ENCODE peak calls at places on chromosomes 1 and 21, in nine cellular contexts. One of them, this sample, is unnamed.

GRCh38 chr1:70517444-70517843 is 106.4 kb downstream of the CTH start:
- DNase-seq in A673: no peak
- DNase-seq in foreskin keratinocyte: no peak
- DNase-seq in A549: no peak
- DNase-seq in OCI-LY7: no peak
- DNase-seq in CD8-positive, alpha-beta T cell: no peak
- DNase-seq in foreskin fibroblast: no peak
- DNase-seq in fibroblast of lung: no peak
- DNase-seq in GM06990: no peak
- DNase-seq in this sample: no peak

GRCh38 chr21:43741425-43742096 is 22.6 kb downstream of the PDXK start:
- DNase-seq in A673: no peak
- DNase-seq in foreskin keratinocyte: no peak
- DNase-seq in A549: no peak
- DNase-seq in OCI-LY7: no peak
- DNase-seq in CD8-positive, alpha-beta T cell: no peak
- DNase-seq in foreskin fibroblast: no peak
- DNase-seq in fibroblast of lung: no peak
- DNase-seq in GM06990: no peak
- DNase-seq in this sample: no peak

GRCh38 chr1:245156736-245157505 is 2.1 kb downstream of the KIF26B start:
- DNase-seq in A673: no peak
- DNase-seq in foreskin keratinocyte: no peak
- DNase-seq in A549: peak; percentile 15
- DNase-seq in OCI-LY7: no peak
- DNase-seq in CD8-positive, alpha-beta T cell: no peak
- DNase-seq in foreskin fibroblast: peak; percentile 37
- DNase-seq in fibroblast of lung: peak; percentile 19
- DNase-seq in GM06990: no peak
- DNase-seq in this sample: peak; percentile 35

GRCh38 chr1:98340511-98340910 is 321.0 kb upstream of the SNX7 start:
- DNase-seq in A673: no peak
- DNase-seq in foreskin keratinocyte: no peak
- DNase-seq in A549: no peak
- DNase-seq in OCI-LY7: no peak
- DNase-seq in CD8-positive, alpha-beta T cell: no peak
- DNase-seq in foreskin fibroblast: no peak
- DNase-seq in fibroblast of lung: peak; percentile 25
- DNase-seq in GM06990: no peak
- DNase-seq in this sample: no peak

GRCh38 chr1:110425196-110425595 is 17.7 kb upstream of the LAMTOR5 start:
- DNase-seq in A673: peak; percentile 43
- DNase-seq in foreskin keratinocyte: no peak
- DNase-seq in A549: no peak
- DNase-seq in OCI-LY7: no peak
- DNase-seq in CD8-positive, alpha-beta T cell: no peak
- DNase-seq in foreskin fibroblast: no peak
- DNase-seq in fibroblast of lung: no peak
- DNase-seq in GM06990: no peak
- DNase-seq in this sample: no peak

GRCh38 chr1:80448081-80448480 is 1352.7 kb upstream of the ADGRL2 start:
- DNase-seq in A673: no peak
- DNase-seq in foreskin keratinocyte: no peak
- DNase-seq in A549: no peak
- DNase-seq in OCI-LY7: no peak
- DNase-seq in CD8-positive, alpha-beta T cell: no peak
- DNase-seq in foreskin fibroblast: peak; percentile 21
- DNase-seq in fibroblast of lung: peak; percentile 47
- DNase-seq in GM06990: no peak
- DNase-seq in this sample: no peak

GRCh38 chr21:34593423-34593822 is 21.5 kb downstream of the RCAN1 start:
- DNase-seq in A673: no peak
- DNase-seq in foreskin keratinocyte: no peak
- DNase-seq in A549: no peak
- DNase-seq in OCI-LY7: no peak
- DNase-seq in CD8-positive, alpha-beta T cell: no peak
- DNase-seq in foreskin fibroblast: no peak
- DNase-seq in fibroblast of lung: no peak
- DNase-seq in GM06990: no peak
- DNase-seq in this sample: no peak

GRCh38 chr1:49187054-49187453 is 410.4 kb upstream of the BEND5 start:
- DNase-seq in A673: no peak
- DNase-seq in foreskin keratinocyte: no peak
- DNase-seq in A549: no peak
- DNase-seq in OCI-LY7: no peak
- DNase-seq in CD8-positive, alpha-beta T cell: no peak
- DNase-seq in foreskin fibroblast: no peak
- DNase-seq in fibroblast of lung: no peak
- DNase-seq in GM06990: no peak
- DNase-seq in this sample: no peak

GRCh38 chr1:207050428-207050767 is 610 bp downstream of the YOD1 start:
- DNase-seq in A673: no peak
- DNase-seq in foreskin keratinocyte: no peak
- DNase-seq in A549: no peak
- DNase-seq in OCI-LY7: no peak
- DNase-seq in CD8-positive, alpha-beta T cell: no peak
- DNase-seq in foreskin fibroblast: no peak
- DNase-seq in fibroblast of lung: no peak
- DNase-seq in GM06990: no peak
- DNase-seq in this sample: no peak

GRCh38 chr1:207050768-207051614 is at the start of gene YOD1:
- DNase-seq in A673: peak; percentile 95
- DNase-seq in foreskin keratinocyte: peak; percentile 72
- DNase-seq in A549: peak; percentile 83
- DNase-seq in OCI-LY7: peak; percentile 95
- DNase-seq in CD8-positive, alpha-beta T cell: peak; percentile 93
- DNase-seq in foreskin fibroblast: peak; percentile 96
- DNase-seq in fibroblast of lung: peak; percentile 93
- DNase-seq in GM06990: peak; percentile 88
- DNase-seq in this sample: peak; percentile 89

GRCh38 chr1:207051615-207051943 is 571 bp upstream of the YOD1 start:
- DNase-seq in A673: no peak
- DNase-seq in foreskin keratinocyte: no peak
- DNase-seq in A549: no peak
- DNase-seq in OCI-LY7: no peak
- DNase-seq in CD8-positive, alpha-beta T cell: no peak
- DNase-seq in foreskin fibroblast: no peak
- DNase-seq in fibroblast of lung: no peak
- DNase-seq in GM06990: no peak
- DNase-seq in this sample: no peak

GRCh38 chr1:207054476-207054875 is 1.4 kb downstream of the PFKFB2 start:
- DNase-seq in A673: no peak
- DNase-seq in foreskin keratinocyte: no peak
- DNase-seq in A549: no peak
- DNase-seq in OCI-LY7: peak; percentile 43
- DNase-seq in CD8-positive, alpha-beta T cell: no peak
- DNase-seq in foreskin fibroblast: no peak
- DNase-seq in fibroblast of lung: no peak
- DNase-seq in GM06990: no peak
- DNase-seq in this sample: peak; percentile 30

DNA sequence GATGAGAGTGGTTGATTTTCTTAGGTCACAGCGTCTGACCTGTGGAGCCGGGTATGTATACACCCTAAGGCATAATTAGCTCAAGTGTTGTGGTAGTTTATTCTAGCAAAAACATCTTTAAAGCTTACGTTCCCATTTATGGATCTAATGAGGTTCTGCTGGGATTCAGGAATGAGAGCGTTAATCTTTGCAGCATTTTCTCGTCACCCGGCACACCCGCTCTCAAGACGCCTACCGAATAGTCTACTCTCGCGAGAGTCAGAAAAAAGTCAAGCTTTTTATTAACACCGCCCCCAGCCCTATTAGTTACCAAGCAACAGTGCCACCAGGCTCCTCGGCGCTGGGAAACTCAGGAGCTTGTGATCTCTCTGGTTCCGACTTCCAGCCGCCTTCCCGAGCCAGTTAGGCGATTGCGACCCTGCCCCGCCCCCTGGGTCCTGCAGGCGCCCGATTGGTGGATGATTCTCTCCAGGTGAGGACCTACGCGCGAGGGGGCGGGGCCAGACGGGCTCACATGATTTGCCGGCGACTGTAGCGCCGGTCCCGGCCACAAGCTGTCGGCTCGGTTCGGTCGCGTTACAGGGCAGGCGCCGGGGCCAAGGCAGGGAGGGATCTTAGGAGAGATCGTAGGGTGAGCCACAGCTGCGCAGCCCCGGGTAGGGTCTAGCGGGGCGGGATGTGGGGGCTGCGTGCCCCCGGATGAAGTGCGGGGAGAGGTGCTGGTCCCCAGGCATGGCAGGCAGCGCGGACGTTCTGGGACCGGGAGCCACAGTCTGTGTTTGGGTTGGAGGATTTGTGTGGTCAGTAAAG is at the start of gene PFKFB2:
- DNase-seq in A673: peak; percentile 97
- DNase-seq in foreskin keratinocyte: peak; percentile 98
- DNase-seq in A549: peak; percentile 98
- DNase-seq in OCI-LY7: peak; percentile 92
- DNase-seq in CD8-positive, alpha-beta T cell: peak; percentile 97
- DNase-seq in foreskin fibroblast: peak; percentile 91
- DNase-seq in fibroblast of lung: peak; percentile 95
- DNase-seq in GM06990: peak; percentile 89
- DNase-seq in this sample: peak; percentile 89
- TF ChIP-seq CTCF in A673: no peak
- TF ChIP-seq CTCF in foreskin keratinocyte: peak; percentile 42
- TF ChIP-seq CTCF in A549: no peak
- TF ChIP-seq CTCF in OCI-LY7: peak; percentile 16
- TF ChIP-seq CTCF in CD8-positive, alpha-beta T cell: peak; percentile 21
- TF ChIP-seq CTCF in foreskin fibroblast: peak; percentile 9
- TF ChIP-seq CTCF in fibroblast of lung: peak; percentile 4
- TF ChIP-seq CTCF in GM06990: no peak
- TF ChIP-seq CTCF in this sample: no peak

GRCh38 chr1:156692958-156693857 is 12.2 kb downstream of the CRABP2 start:
- DNase-seq in A673: peak; percentile 42
- DNase-seq in foreskin keratinocyte: no peak
- DNase-seq in A549: no peak
- DNase-seq in OCI-LY7: peak; percentile 55
- DNase-seq in CD8-positive, alpha-beta T cell: no peak
- DNase-seq in foreskin fibroblast: no peak
- DNase-seq in fibroblast of lung: no peak
- DNase-seq in GM06990: no peak
- DNase-seq in this sample: no peak

GRCh38 chr1:156691216-156691615 is 14.0 kb upstream of the NES start:
- DNase-seq in A673: no peak
- DNase-seq in foreskin keratinocyte: no peak
- DNase-seq in A549: no peak
- DNase-seq in OCI-LY7: no peak
- DNase-seq in CD8-positive, alpha-beta T cell: no peak
- DNase-seq in foreskin fibroblast: no peak
- DNase-seq in fibroblast of lung: no peak
- DNase-seq in GM06990: no peak
- DNase-seq in this sample: no peak

GRCh38 chr1:156692409-156692957 is 12.9 kb downstream of the CRABP2 start:
- DNase-seq in A673: no peak
- DNase-seq in foreskin keratinocyte: no peak
- DNase-seq in A549: no peak
- DNase-seq in OCI-LY7: no peak
- DNase-seq in CD8-positive, alpha-beta T cell: no peak
- DNase-seq in foreskin fibroblast: no peak
- DNase-seq in fibroblast of lung: no peak
- DNase-seq in GM06990: no peak
- DNase-seq in this sample: no peak

GRCh38 chr1:156690673-156691032 is 13.4 kb upstream of the NES start:
- DNase-seq in A673: no peak
- DNase-seq in foreskin keratinocyte: no peak
- DNase-seq in A549: no peak
- DNase-seq in OCI-LY7: no peak
- DNase-seq in CD8-positive, alpha-beta T cell: no peak
- DNase-seq in foreskin fibroblast: no peak
- DNase-seq in fibroblast of lung: no peak
- DNase-seq in GM06990: no peak
- DNase-seq in this sample: no peak

DNA sequence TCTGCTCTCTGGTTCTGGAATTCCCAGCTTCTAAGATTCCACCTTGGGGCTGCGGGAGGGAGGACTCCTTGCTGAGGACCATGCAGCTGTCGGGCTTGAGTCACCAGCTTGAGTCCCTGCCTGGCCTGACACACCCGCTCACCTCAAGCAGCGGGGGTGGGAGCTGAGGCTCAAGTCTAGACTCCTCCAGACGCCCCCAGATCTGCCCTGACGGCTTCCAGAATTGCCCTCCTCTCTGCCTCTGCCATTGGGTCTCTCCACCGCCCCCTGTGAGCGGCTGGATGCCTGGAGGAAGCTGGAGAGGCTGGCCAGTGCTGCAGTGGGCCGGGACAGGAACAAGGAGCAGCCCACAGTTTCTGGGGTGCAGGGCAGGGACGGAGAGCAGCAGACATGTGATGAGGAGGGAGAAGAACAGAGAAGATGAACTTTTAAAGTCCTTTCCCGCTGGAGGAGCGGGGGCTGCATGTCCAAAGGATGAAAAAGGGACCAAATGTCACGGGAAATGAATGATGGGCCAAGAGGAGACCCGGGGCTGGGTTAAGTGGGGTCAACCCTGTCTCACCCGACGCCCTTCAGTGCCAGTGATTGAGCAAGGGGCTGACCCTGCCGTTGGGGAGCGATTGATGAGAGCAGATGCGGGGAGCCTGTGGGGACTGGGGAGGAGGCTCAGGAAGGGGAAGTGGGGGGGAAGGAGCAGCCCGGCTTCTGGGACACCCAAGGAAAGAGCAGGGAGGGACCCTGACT is 13.5 kb downstream of the CRABP2 start:
- DNase-seq in A673: no peak
- DNase-seq in foreskin keratinocyte: peak; percentile 61
- DNase-seq in A549: no peak
- DNase-seq in OCI-LY7: no peak
- DNase-seq in CD8-positive, alpha-beta T cell: no peak
- DNase-seq in foreskin fibroblast: peak; percentile 49
- DNase-seq in fibroblast of lung: no peak
- DNase-seq in GM06990: no peak
- DNase-seq in this sample: no peak
- TF ChIP-seq CTCF in A673: no peak
- TF ChIP-seq CTCF in foreskin keratinocyte: no peak
- TF ChIP-seq CTCF in A549: no peak
- TF ChIP-seq CTCF in OCI-LY7: no peak
- TF ChIP-seq CTCF in CD8-positive, alpha-beta T cell: no peak
- TF ChIP-seq CTCF in foreskin fibroblast: no peak
- TF ChIP-seq CTCF in fibroblast of lung: peak; percentile 36
- TF ChIP-seq CTCF in GM06990: no peak
- TF ChIP-seq CTCF in this sample: no peak

GRCh38 chr1:65263286-65263685 is 46.1 kb upstream of the DNAJC6 start:
- DNase-seq in A673: no peak
- DNase-seq in foreskin keratinocyte: no peak
- DNase-seq in A549: no peak
- DNase-seq in OCI-LY7: no peak
- DNase-seq in CD8-positive, alpha-beta T cell: no peak
- DNase-seq in foreskin fibroblast: no peak
- DNase-seq in fibroblast of lung: no peak
- DNase-seq in GM06990: no peak
- DNase-seq in this sample: no peak

GRCh38 chr1:65264197-65264929 is 45.0 kb upstream of the DNAJC6 start:
- DNase-seq in A673: peak; percentile 66
- DNase-seq in foreskin keratinocyte: no peak
- DNase-seq in A549: no peak
- DNase-seq in OCI-LY7: no peak
- DNase-seq in CD8-positive, alpha-beta T cell: no peak
- DNase-seq in foreskin fibroblast: peak; percentile 89
- DNase-seq in fibroblast of lung: peak; percentile 54
- DNase-seq in GM06990: no peak
- DNase-seq in this sample: peak; percentile 19

GRCh38 chr1:65266501-65266900 is 42.8 kb upstream of the DNAJC6 start:
- DNase-seq in A673: no peak
- DNase-seq in foreskin keratinocyte: no peak
- DNase-seq in A549: no peak
- DNase-seq in OCI-LY7: no peak
- DNase-seq in CD8-positive, alpha-beta T cell: no peak
- DNase-seq in foreskin fibroblast: no peak
- DNase-seq in fibroblast of lung: no peak
- DNase-seq in GM06990: no peak
- DNase-seq in this sample: no peak

GRCh38 chr1:65267291-65268087 is 41.9 kb upstream of the DNAJC6 start:
- DNase-seq in A673: no peak
- DNase-seq in foreskin keratinocyte: no peak
- DNase-seq in A549: no peak
- DNase-seq in OCI-LY7: no peak
- DNase-seq in CD8-positive, alpha-beta T cell: no peak
- DNase-seq in foreskin fibroblast: no peak
- DNase-seq in fibroblast of lung: no peak
- DNase-seq in GM06990: no peak
- DNase-seq in this sample: peak; percentile 14

DNA sequence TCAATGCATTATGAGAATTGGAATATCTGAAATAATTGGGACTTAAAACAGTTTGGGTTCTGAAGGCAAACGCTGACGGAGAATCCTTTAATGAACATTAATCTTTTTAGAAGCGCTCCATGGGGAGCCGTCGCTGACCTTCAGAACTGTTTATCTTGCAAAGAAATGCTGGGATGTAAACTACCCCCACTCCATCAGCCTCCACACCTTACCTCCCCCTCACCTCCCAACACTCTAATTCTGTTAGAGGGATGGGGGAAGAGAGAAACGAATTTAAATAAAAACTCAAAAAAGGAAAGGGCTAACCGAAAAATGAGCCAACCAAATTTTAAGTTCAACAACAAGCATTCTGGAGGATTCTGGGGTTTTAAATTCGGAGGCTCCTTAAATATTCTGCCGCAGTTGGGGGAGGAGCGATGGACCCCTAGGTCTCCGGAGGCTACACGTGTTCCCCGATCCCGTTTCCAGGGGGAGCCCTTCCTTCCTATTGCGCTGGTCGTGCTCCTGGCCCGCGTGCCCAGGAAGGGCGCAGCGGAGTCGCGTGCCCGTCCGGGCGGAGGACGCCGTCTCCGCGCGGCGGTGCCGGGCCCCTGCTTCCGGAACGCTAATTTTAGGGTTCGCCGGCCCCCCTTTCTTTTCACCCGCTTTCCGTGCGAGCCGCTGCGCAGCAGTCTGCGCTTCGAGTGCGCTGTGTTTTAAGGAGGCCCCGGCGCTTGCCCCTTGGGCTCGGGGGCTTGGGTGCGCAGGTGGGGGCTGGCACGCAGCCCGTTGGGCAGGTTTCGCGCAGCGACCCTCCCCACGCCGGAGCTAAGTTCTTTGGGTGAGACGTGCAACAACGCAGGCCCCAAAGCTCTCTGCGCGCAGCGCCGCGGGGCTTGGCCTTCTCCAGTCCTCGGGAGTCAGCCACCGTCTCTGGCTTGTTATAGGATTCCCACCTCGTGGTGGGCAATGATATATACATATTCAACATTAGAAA is 43.8 kb upstream of the DNAJC6 start:
- DNase-seq in A673: peak; percentile 79
- DNase-seq in foreskin keratinocyte: no peak
- DNase-seq in A549: no peak
- DNase-seq in OCI-LY7: no peak
- DNase-seq in CD8-positive, alpha-beta T cell: peak; percentile 48
- DNase-seq in foreskin fibroblast: peak; percentile 84
- DNase-seq in fibroblast of lung: peak; percentile 34
- DNase-seq in GM06990: peak; percentile 77
- DNase-seq in this sample: peak; percentile 45
- TF ChIP-seq CTCF in A673: peak; percentile 49
- TF ChIP-seq CTCF in foreskin keratinocyte: peak; percentile 52
- TF ChIP-seq CTCF in A549: no peak
- TF ChIP-seq CTCF in OCI-LY7: no peak
- TF ChIP-seq CTCF in CD8-positive, alpha-beta T cell: no peak
- TF ChIP-seq CTCF in foreskin fibroblast: peak; percentile 44
- TF ChIP-seq CTCF in fibroblast of lung: peak; percentile 36
- TF ChIP-seq CTCF in GM06990: no peak
- TF ChIP-seq CTCF in this sample: no peak

GRCh38 chr1:46532498-46533178 is 18.8 kb downstream of the KNCN start:
- DNase-seq in A673: peak; percentile 62
- DNase-seq in foreskin keratinocyte: no peak
- DNase-seq in A549: peak; percentile 72
- DNase-seq in OCI-LY7: peak; percentile 15
- DNase-seq in CD8-positive, alpha-beta T cell: peak; percentile 77
- DNase-seq in foreskin fibroblast: peak; percentile 83
- DNase-seq in fibroblast of lung: peak; percentile 47
- DNase-seq in GM06990: peak; percentile 50
- DNase-seq in this sample: peak; percentile 86

GRCh38 chr1:46533179-46533864 is 18.1 kb downstream of the KNCN start:
- DNase-seq in A673: peak; percentile 52
- DNase-seq in foreskin keratinocyte: no peak
- DNase-seq in A549: no peak
- DNase-seq in OCI-LY7: no peak
- DNase-seq in CD8-positive, alpha-beta T cell: peak; percentile 55
- DNase-seq in foreskin fibroblast: peak; percentile 58
- DNase-seq in fibroblast of lung: peak; percentile 31
- DNase-seq in GM06990: peak; percentile 30
- DNase-seq in this sample: peak; percentile 62

GRCh38 chr1:46537651-46538050 is 13.8 kb downstream of the KNCN start:
- DNase-seq in A673: no peak
- DNase-seq in foreskin keratinocyte: no peak
- DNase-seq in A549: no peak
- DNase-seq in OCI-LY7: no peak
- DNase-seq in CD8-positive, alpha-beta T cell: no peak
- DNase-seq in foreskin fibroblast: no peak
- DNase-seq in fibroblast of lung: no peak
- DNase-seq in GM06990: no peak
- DNase-seq in this sample: no peak

GRCh38 chr1:46536527-46536926 is 14.9 kb downstream of the KNCN start:
- DNase-seq in A673: no peak
- DNase-seq in foreskin keratinocyte: no peak
- DNase-seq in A549: no peak
- DNase-seq in OCI-LY7: no peak
- DNase-seq in CD8-positive, alpha-beta T cell: no peak
- DNase-seq in foreskin fibroblast: no peak
- DNase-seq in fibroblast of lung: no peak
- DNase-seq in GM06990: no peak
- DNase-seq in this sample: no peak

GRCh38 chr1:46535063-46535462 is 16.4 kb downstream of the KNCN start:
- DNase-seq in A673: no peak
- DNase-seq in foreskin keratinocyte: no peak
- DNase-seq in A549: peak; percentile 72
- DNase-seq in OCI-LY7: peak; percentile 32
- DNase-seq in CD8-positive, alpha-beta T cell: no peak
- DNase-seq in foreskin fibroblast: peak; percentile 28
- DNase-seq in fibroblast of lung: no peak
- DNase-seq in GM06990: no peak
- DNase-seq in this sample: peak; percentile 69
- TF ChIP-seq CTCF in A673: no peak
- TF ChIP-seq CTCF in foreskin keratinocyte: peak; percentile 56
- TF ChIP-seq CTCF in A549: peak; percentile 48
- TF ChIP-seq CTCF in OCI-LY7: peak; percentile 70
- TF ChIP-seq CTCF in CD8-positive, alpha-beta T cell: no peak
- TF ChIP-seq CTCF in foreskin fibroblast: peak; percentile 38
- TF ChIP-seq CTCF in fibroblast of lung: peak; percentile 32
- TF ChIP-seq CTCF in GM06990: peak; percentile 71
- TF ChIP-seq CTCF in this sample: peak; percentile 51